ENCODE peak calls at places on chromosomes 11 and 22, in four cellular contexts. One of them, this sample, is unnamed.

GRCh38 chr22:25076281-25076680 is 123.4 kb upstream of the CRYBB3 start:
- DNase-seq in GM06990: no peak
- DNase-seq in heart left ventricle: no peak
- DNase-seq in mucosa of descending colon: no peak
- DNase-seq in this sample: peak; percentile 45

GRCh38 chr22:31692186-31692886 is 30.3 kb upstream of the PISD start:
- DNase-seq in GM06990: no peak
- DNase-seq in heart left ventricle: no peak
- DNase-seq in mucosa of descending colon: no peak
- DNase-seq in this sample: no peak

GRCh38 chr22:24703101-24703500 is 71.4 kb downstream of the PIWIL3 start:
- DNase-seq in GM06990: no peak
- DNase-seq in heart left ventricle: peak; percentile 69
- DNase-seq in mucosa of descending colon: peak; percentile 60
- DNase-seq in this sample: no peak

GRCh38 chr11:1510928-1511327 is 24.3 kb upstream of the MOB2 start:
- DNase-seq in GM06990: no peak
- DNase-seq in heart left ventricle: no peak
- DNase-seq in mucosa of descending colon: no peak
- DNase-seq in this sample: no peak

GRCh38 chr11:111413849-111414248 is 34.8 kb upstream of the POU2AF1 start:
- DNase-seq in GM06990: no peak
- DNase-seq in heart left ventricle: no peak
- DNase-seq in mucosa of descending colon: no peak
- DNase-seq in this sample: no peak

GRCh38 chr11:26842458-26842841 is 120.6 kb upstream of the SLC5A12 start:
- DNase-seq in GM06990: no peak
- DNase-seq in heart left ventricle: no peak
- DNase-seq in mucosa of descending colon: no peak
- DNase-seq in this sample: no peak

GRCh38 chr22:40153186-40153585 is 24.5 kb upstream of the TNRC6B start:
- DNase-seq in GM06990: no peak
- DNase-seq in heart left ventricle: no peak
- DNase-seq in mucosa of descending colon: no peak
- DNase-seq in this sample: no peak

GRCh38 chr22:23715811-23716355 is 25.1 kb downstream of the RGL4 start:
- DNase-seq in GM06990: no peak
- DNase-seq in heart left ventricle: no peak
- DNase-seq in mucosa of descending colon: no peak
- DNase-seq in this sample: no peak

GRCh38 chr11:120147950-120148270 is 10.0 kb upstream of the TRIM29 start:
- DNase-seq in GM06990: no peak
- DNase-seq in heart left ventricle: no peak
- DNase-seq in mucosa of descending colon: no peak
- DNase-seq in this sample: no peak

GRCh38 chr11:111148116-111148515 is 97.4 kb upstream of the POU2AF2 start:
- DNase-seq in GM06990: no peak
- DNase-seq in heart left ventricle: no peak
- DNase-seq in mucosa of descending colon: no peak
- DNase-seq in this sample: no peak

GRCh38 chr22:24361976-24362646 is 65.3 kb upstream of the ADORA2A start:
- DNase-seq in GM06990: no peak
- DNase-seq in heart left ventricle: no peak
- DNase-seq in mucosa of descending colon: no peak
- DNase-seq in this sample: no peak

GRCh38 chr22:46148336-46148735 is 2.0 kb upstream of the PPARA start:
- DNase-seq in GM06990: no peak
- DNase-seq in heart left ventricle: no peak
- DNase-seq in mucosa of descending colon: peak; percentile 61
- DNase-seq in this sample: no peak

GRCh38 chr11:30196400-30197206 is 34.2 kb upstream of the FSHB start:
- DNase-seq in GM06990: peak; percentile 18
- DNase-seq in heart left ventricle: peak; percentile 42
- DNase-seq in mucosa of descending colon: peak; percentile 61
- DNase-seq in this sample: peak; percentile 21

GRCh38 chr22:37525073-37525745 is 6.0 kb upstream of the CARD10 start:
- DNase-seq in GM06990: no peak
- DNase-seq in heart left ventricle: peak; percentile 74
- DNase-seq in mucosa of descending colon: no peak
- DNase-seq in this sample: no peak

GRCh38 chr11:129278586-129279319 is 86.6 kb upstream of the ARHGAP32 start:
- DNase-seq in GM06990: no peak
- DNase-seq in heart left ventricle: peak; percentile 28
- DNase-seq in mucosa of descending colon: peak; percentile 58
- DNase-seq in this sample: peak; percentile 16

GRCh38 chr11:58631378-58631777 is 8.9 kb downstream of the CNTF start:
- DNase-seq in GM06990: no peak
- DNase-seq in heart left ventricle: no peak
- DNase-seq in mucosa of descending colon: no peak
- DNase-seq in this sample: no peak

GRCh38 chr11:118436639-118437045 is 350 bp downstream of the KMT2A start:
- DNase-seq in GM06990: peak; percentile 45
- DNase-seq in heart left ventricle: peak; percentile 34
- DNase-seq in mucosa of descending colon: no peak
- DNase-seq in this sample: no peak

GRCh38 chr11:56783448-56784041 is 35.0 kb upstream of the OR9G4 start:
- DNase-seq in GM06990: no peak
- DNase-seq in heart left ventricle: no peak
- DNase-seq in mucosa of descending colon: no peak
- DNase-seq in this sample: no peak

GRCh38 chr11:10461276-10461790 is 6.3 kb downstream of the AMPD3 start:
- DNase-seq in GM06990: no peak
- DNase-seq in heart left ventricle: no peak
- DNase-seq in mucosa of descending colon: no peak
- DNase-seq in this sample: no peak

GRCh38 chr11:71962428-71963038 is 33.7 kb downstream of the RNF121 start:
- DNase-seq in GM06990: peak; percentile 41
- DNase-seq in heart left ventricle: no peak
- DNase-seq in mucosa of descending colon: no peak
- DNase-seq in this sample: no peak

GRCh38 chr22:17842386-17842785 is 68.1 kb upstream of the BID start:
- DNase-seq in GM06990: no peak
- DNase-seq in heart left ventricle: no peak
- DNase-seq in mucosa of descending colon: peak; percentile 55
- DNase-seq in this sample: peak; percentile 35

GRCh38 chr11:96472085-96472484 is 82.3 kb downstream of the JRKL start:
- DNase-seq in GM06990: no peak
- DNase-seq in heart left ventricle: no peak
- DNase-seq in mucosa of descending colon: no peak
- DNase-seq in this sample: no peak

GRCh38 chr11:119316729-119317591 is at the start of gene MCAM:
- DNase-seq in GM06990: peak; percentile 58
- DNase-seq in heart left ventricle: peak; percentile 66
- DNase-seq in mucosa of descending colon: peak; percentile 42
- DNase-seq in this sample: no peak

GRCh38 chr11:78784321-78785061 is 209.8 kb upstream of the NARS2 start:
- DNase-seq in GM06990: no peak
- DNase-seq in heart left ventricle: no peak
- DNase-seq in mucosa of descending colon: no peak
- DNase-seq in this sample: no peak

GRCh38 chr22:16131918-16132317 is 442.1 kb downstream of the POTEH start:
- DNase-seq in GM06990: no peak
- DNase-seq in heart left ventricle: no peak
- DNase-seq in mucosa of descending colon: no peak
- DNase-seq in this sample: no peak

GRCh38 chr11:134069996-134070845 is 1.3 kb downstream of the JAM3 start:
- DNase-seq in GM06990: no peak
- DNase-seq in heart left ventricle: no peak
- DNase-seq in mucosa of descending colon: no peak
- DNase-seq in this sample: no peak

GRCh38 chr11:78251083-78251699 is 62.5 kb downstream of the USP35 start:
- DNase-seq in GM06990: no peak
- DNase-seq in heart left ventricle: no peak
- DNase-seq in mucosa of descending colon: no peak
- DNase-seq in this sample: no peak

GRCh38 chr22:19456541-19456940 is 9.0 kb upstream of the C22orf39 start:
- DNase-seq in GM06990: no peak
- DNase-seq in heart left ventricle: no peak
- DNase-seq in mucosa of descending colon: no peak
- DNase-seq in this sample: no peak

GRCh38 chr11:25838918-25839611 is 492.9 kb upstream of the ANO3 start:
- DNase-seq in GM06990: no peak
- DNase-seq in heart left ventricle: no peak
- DNase-seq in mucosa of descending colon: no peak
- DNase-seq in this sample: no peak

GRCh38 chr22:23166038-23166831 is 14.1 kb upstream of the BCR start:
- DNase-seq in GM06990: no peak
- DNase-seq in heart left ventricle: no peak
- DNase-seq in mucosa of descending colon: no peak
- DNase-seq in this sample: no peak

GRCh38 chr11:97722065-97722464 is 1298.7 kb upstream of the CNTN5 start:
- DNase-seq in GM06990: no peak
- DNase-seq in heart left ventricle: peak; percentile 67
- DNase-seq in mucosa of descending colon: no peak
- DNase-seq in this sample: no peak

GRCh38 chr11:66353762-66354161 is 6.3 kb upstream of the B4GAT1 start:
- DNase-seq in GM06990: no peak
- DNase-seq in heart left ventricle: no peak
- DNase-seq in mucosa of descending colon: no peak
- DNase-seq in this sample: no peak

GRCh38 chr22:30245985-30246901 is at the start of gene LIF:
- DNase-seq in GM06990: no peak
- DNase-seq in heart left ventricle: no peak
- DNase-seq in mucosa of descending colon: peak; percentile 74
- DNase-seq in this sample: peak; percentile 46

GRCh38 chr11:126834573-126834972 is 166.0 kb downstream of the KIRREL3 start:
- DNase-seq in GM06990: no peak
- DNase-seq in heart left ventricle: no peak
- DNase-seq in mucosa of descending colon: no peak
- DNase-seq in this sample: no peak

GRCh38 chr11:15367695-15368094 is 253.0 kb downstream of the INSC start:
- DNase-seq in GM06990: no peak
- DNase-seq in heart left ventricle: no peak
- DNase-seq in mucosa of descending colon: no peak
- DNase-seq in this sample: no peak

GRCh38 chr11:1371026-1371325 is 18.8 kb upstream of the BRSK2 start:
- DNase-seq in GM06990: no peak
- DNase-seq in heart left ventricle: no peak
- DNase-seq in mucosa of descending colon: peak; percentile 10
- DNase-seq in this sample: no peak

GRCh38 chr11:92045325-92045724 is 179.3 kb upstream of the FAT3 start:
- DNase-seq in GM06990: no peak
- DNase-seq in heart left ventricle: no peak
- DNase-seq in mucosa of descending colon: no peak
- DNase-seq in this sample: no peak

GRCh38 chr11:95512682-95513081 is 276.9 kb downstream of the FAM76B start:
- DNase-seq in GM06990: no peak
- DNase-seq in heart left ventricle: peak; percentile 47
- DNase-seq in mucosa of descending colon: no peak
- DNase-seq in this sample: no peak

GRCh38 chr11:45361551-45361950 is 75.4 kb upstream of the SYT13 start:
- DNase-seq in GM06990: no peak
- DNase-seq in heart left ventricle: no peak
- DNase-seq in mucosa of descending colon: no peak
- DNase-seq in this sample: no peak
- TF ChIP-seq CTCF in GM06990: no peak
- TF ChIP-seq CTCF in heart left ventricle: no peak
- TF ChIP-seq CTCF in mucosa of descending colon: no peak
- TF ChIP-seq CTCF in this sample: no peak

DNA sequence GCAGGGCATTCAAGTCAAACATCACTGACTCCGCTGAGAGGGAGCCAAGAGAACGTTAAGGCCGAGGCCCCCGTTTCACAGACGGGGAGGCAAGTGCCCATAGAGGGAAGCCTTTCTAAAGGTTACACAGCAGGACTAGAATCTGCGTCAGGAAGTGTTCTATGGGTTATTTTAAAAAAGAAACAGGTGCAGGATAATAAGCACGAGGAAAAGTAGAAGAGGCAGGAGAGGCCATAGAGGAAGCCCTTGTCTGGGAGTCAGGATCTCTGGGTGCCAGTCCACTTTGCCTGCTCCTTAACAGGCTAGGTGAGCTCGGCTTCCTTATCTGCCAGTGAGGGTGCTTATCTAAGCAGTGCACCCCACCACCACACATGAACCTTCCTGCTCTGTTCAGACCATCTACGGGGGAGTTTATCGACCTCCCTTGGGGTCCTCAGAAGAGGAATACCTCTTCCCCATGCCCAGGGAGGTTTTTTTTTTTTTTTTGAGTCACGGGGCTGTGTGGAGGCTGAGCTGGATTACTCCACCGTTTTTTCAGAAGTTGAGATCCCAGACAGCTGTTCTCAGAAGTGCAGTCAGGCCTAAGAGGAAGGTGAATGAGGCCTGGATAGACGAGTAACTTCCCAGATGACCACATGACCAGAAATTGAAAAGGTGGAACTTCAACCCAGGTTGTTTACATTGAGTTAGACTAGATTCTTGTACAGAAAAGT is 1.2 kb upstream of the FCHSD2 start:
- DNase-seq in GM06990: peak; percentile 46
- DNase-seq in heart left ventricle: no peak
- DNase-seq in mucosa of descending colon: no peak
- DNase-seq in this sample: no peak
- TF ChIP-seq CTCF in GM06990: no peak
- TF ChIP-seq CTCF in heart left ventricle: no peak
- TF ChIP-seq CTCF in mucosa of descending colon: no peak
- TF ChIP-seq CTCF in this sample: no peak

DNA sequence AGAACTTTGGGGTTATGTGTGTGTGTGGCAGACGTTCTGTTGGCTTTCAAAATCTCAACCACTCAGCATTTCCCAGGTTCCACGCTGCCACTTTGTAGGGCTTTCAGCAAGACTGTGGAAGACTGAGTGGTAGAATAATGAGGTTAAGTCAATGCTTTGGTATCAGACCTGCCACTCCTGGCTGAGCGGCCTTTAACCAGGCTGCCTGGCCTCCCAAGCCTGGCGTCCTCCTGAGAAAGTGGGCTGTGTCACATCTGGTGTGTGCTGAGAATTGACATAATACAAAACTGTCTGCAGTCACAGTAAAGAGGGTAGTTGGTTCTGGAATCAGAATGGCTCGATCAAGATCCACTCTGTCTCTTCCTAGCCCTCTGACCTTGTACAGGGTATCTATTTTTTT is 126.5 kb downstream of the DBX1 start:
- DNase-seq in GM06990: no peak
- DNase-seq in heart left ventricle: no peak
- DNase-seq in mucosa of descending colon: no peak
- DNase-seq in this sample: no peak
- TF ChIP-seq CTCF in GM06990: no peak
- TF ChIP-seq CTCF in heart left ventricle: no peak
- TF ChIP-seq CTCF in mucosa of descending colon: no peak
- TF ChIP-seq CTCF in this sample: no peak

DNA sequence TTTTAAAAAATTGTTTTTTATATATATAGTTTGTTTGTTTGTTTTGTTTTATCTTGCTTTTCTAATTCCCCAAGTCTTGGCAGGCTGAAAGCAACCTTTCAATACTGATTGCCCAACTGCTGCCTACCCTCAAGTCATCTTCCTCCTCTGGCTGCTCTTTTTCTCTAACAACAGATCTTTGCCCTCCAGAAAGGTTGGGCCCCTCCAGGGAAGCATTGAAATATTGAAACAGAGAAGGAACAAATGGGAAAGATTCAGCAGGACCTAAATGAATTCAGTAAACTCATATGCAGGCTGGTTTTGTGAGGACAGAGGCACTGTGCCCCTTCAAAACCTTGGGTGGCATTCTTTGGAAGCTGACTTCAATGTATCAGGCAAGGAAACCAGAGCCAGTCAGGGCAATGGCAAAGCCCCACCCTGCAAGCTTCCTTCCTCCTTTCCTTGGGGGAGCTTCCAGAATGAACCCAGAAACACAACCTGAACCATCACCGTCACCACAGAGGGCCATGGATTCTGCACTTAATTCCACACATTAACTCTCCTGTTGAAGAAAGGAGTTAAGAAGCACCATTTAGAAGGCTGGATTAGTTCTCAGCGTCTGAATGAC is 815 bp upstream of the MS4A6A start:
- DNase-seq in GM06990: no peak
- DNase-seq in heart left ventricle: peak; percentile 32
- DNase-seq in mucosa of descending colon: no peak
- DNase-seq in this sample: no peak
- TF ChIP-seq CTCF in GM06990: no peak
- TF ChIP-seq CTCF in heart left ventricle: no peak
- TF ChIP-seq CTCF in mucosa of descending colon: no peak
- TF ChIP-seq CTCF in this sample: no peak